ENCODE peak calls at places on chromosomes 4 and X, in eight cellular contexts. K is astrocyte of the spinal cord; H is CD8-positive, alpha-beta memory T cell; X is aorta; B is right cardiac atrium; I is psoas muscle; F is IMR-90; V is pancreas. O is an unnamed sample.

GRCh38 chr4:111986125-111986524 is 159.1 kb upstream of the FAM241A start:
- DNase-seq in H (no peak), F (no peak), K (no peak), B (no peak), I (no peak), V (no peak), X (no peak), O (no peak)

GRCh38 chr4:39102297-39102696 is 40.3 kb downstream of the KLHL5 start:
- DNase-seq in H (no peak), I (no peak), F (no peak), V (no peak), B (no peak), K (peak), X (no peak), O (no peak)

GRCh38 chr4:139782926-139783542 is 117.4 kb downstream of the MGST2 start:
- DNase-seq in K (no peak), X (no peak), H (no peak), B (no peak), F (no peak), I (no peak), V (no peak), O (no peak)

GRCh38 chr4:151860561-151861093 is 99.8 kb upstream of the GATB start:
- DNase-seq in K (no peak), I (no peak), H (no peak), X (no peak), F (no peak), B (no peak), V (no peak), O (no peak)

GRCh38 chr4:16745887-16746286 is 152.6 kb downstream of the LDB2 start:
- DNase-seq in K (no peak), I (no peak), V (no peak), B (no peak), H (no peak), X (no peak), F (no peak), O (no peak)

GRCh38 chrX:97026406-97026805 is 142.7 kb downstream of the RPA4 start:
- DNase-seq in K (no peak), I (no peak), F (peak), V (no peak), X (no peak), B (no peak), H (no peak), O (peak)

GRCh38 chrX:11375614-11376119 is 82.5 kb downstream of the AMELX start:
- DNase-seq in X (no peak), B (no peak), H (no peak), K (no peak), F (no peak), I (no peak), V (no peak), O (no peak)

GRCh38 chr4:6694177-6694901 is 661 bp downstream of the S100P start:
- DNase-seq in H (peak), B (no peak), X (no peak), F (no peak), K (no peak), V (no peak), I (no peak), O (no peak)

GRCh38 chr4:15303052-15303641 is 124.7 kb upstream of the C1QTNF7 start:
- DNase-seq in X (no peak), I (no peak), H (no peak), F (peak), K (peak), B (no peak), V (no peak), O (no peak)

GRCh38 chrX:28591542-28591941 is 4.3 kb downstream of the IL1RAPL1 start:
- DNase-seq in F (no peak), X (no peak), V (no peak), K (no peak), H (no peak), I (no peak), B (no peak), O (no peak)

GRCh38 chrX:20362268-20363002 is 95.7 kb upstream of the RPS6KA3 start:
- DNase-seq in H (no peak), K (peak), X (no peak), I (no peak), F (peak), B (no peak), V (peak), O (peak)

GRCh38 chrX:20463296-20464075 is 196.8 kb upstream of the RPS6KA3 start:
- DNase-seq in B (no peak), K (no peak), H (no peak), I (no peak), F (no peak), V (no peak), X (no peak), O (no peak)

GRCh38 chr4:4396628-4397440 is 9.9 kb downstream of the NSG1 start:
- DNase-seq in K (no peak), I (no peak), F (peak), H (no peak), X (no peak), B (no peak), V (no peak), O (peak)

GRCh38 chrX:57286507-57287251 is at the start of gene FAAH2:
- DNase-seq in B (no peak), K (no peak), V (peak), X (no peak), I (no peak), F (no peak), H (peak), O (peak)

GRCh38 chrX:22800806-22801205 is 199.0 kb upstream of the DDX53 start:
- DNase-seq in K (peak), I (no peak), H (no peak), X (no peak), V (no peak), B (no peak), F (no peak), O (peak)

GRCh38 chrX:118726887-118727685 is at the start of gene IL13RA1:
- DNase-seq in B (peak), H (peak), I (peak), F (peak), K (peak), X (peak), V (peak), O (peak)

GRCh38 chrX:65866146-65866545 is 173.7 kb downstream of the VSIG4 start:
- DNase-seq in H (peak), F (no peak), V (no peak), B (no peak), K (no peak), I (no peak), X (no peak), O (no peak)

GRCh38 chrX:139759637-139760036 is 51.7 kb upstream of the MCF2 start:
- DNase-seq in B (no peak), X (no peak), V (no peak), K (peak), H (no peak), I (no peak), F (peak), O (peak)

GRCh38 chr4:8915201-8916200 is 43.9 kb upstream of the HMX1 start:
- DNase-seq in K (no peak), F (no peak), B (no peak), V (no peak), X (peak), H (no peak), I (no peak), O (no peak)

GRCh38 chr4:73901031-73901430 is 31.8 kb downstream of the CXCL1 start:
- DNase-seq in B (no peak), V (no peak), I (no peak), X (no peak), F (peak), K (peak), H (no peak), O (no peak)

GRCh38 chr4:61772116-61772515 is 572.0 kb downstream of the ADGRL3 start:
- DNase-seq in V (no peak), B (no peak), I (no peak), X (no peak), H (no peak), F (no peak), K (peak), O (peak)

GRCh38 chrX:40166582-40166981 is 68.8 kb upstream of the BCOR start:
- DNase-seq in H (no peak), B (no peak), F (peak), X (no peak), K (peak), I (no peak), V (no peak), O (peak)

GRCh38 chr4:6987566-6987920 is 55.6 kb upstream of the TADA2B start:
- DNase-seq in F (peak), B (no peak), X (no peak), H (no peak), K (no peak), I (no peak), V (no peak), O (peak)

GRCh38 chrX:40496728-40497127 is 84.0 kb upstream of the ATP6AP2 start:
- DNase-seq in K (peak), X (no peak), F (peak), I (no peak), V (no peak), B (peak), H (no peak), O (peak)

GRCh38 chr4:178599521-178599920 is 1157.3 kb upstream of the AGA start:
- DNase-seq in X (no peak), F (no peak), I (no peak), K (no peak), H (no peak), B (no peak), V (no peak), O (peak)

GRCh38 chrX:129494887-129495286 is 28.4 kb downstream of the SMARCA1 start:
- DNase-seq in K (no peak), I (no peak), V (no peak), B (no peak), X (no peak), F (no peak), H (no peak), O (no peak)

GRCh38 chr4:88900432-88900831 is 156.6 kb downstream of the FAM13A start:
- DNase-seq in B (no peak), K (peak), V (no peak), I (no peak), X (no peak), H (no peak), F (peak), O (no peak)

GRCh38 chr4:186570193-186570996 is 15.0 kb upstream of the MTNR1A start:
- DNase-seq in X (no peak), F (peak), V (peak), K (peak), I (no peak), B (no peak), H (no peak), O (no peak)

GRCh38 chr4:32775049-32775448 is 2054.9 kb downstream of the PCDH7 start:
- DNase-seq in K (peak), X (no peak), V (no peak), F (no peak), H (no peak), I (no peak), B (no peak), O (peak)

GRCh38 chr4:165325732-165326512 is 1.5 kb upstream of the MSMO1 start:
- DNase-seq in H (no peak), K (peak), I (no peak), X (no peak), F (peak), V (peak), B (no peak), O (peak)

GRCh38 chrX:119410854-119411253 is 11.7 kb downstream of the SLC25A43 start:
- DNase-seq in I (no peak), K (no peak), F (no peak), H (no peak), V (no peak), X (no peak), B (no peak), O (no peak)

DNA sequence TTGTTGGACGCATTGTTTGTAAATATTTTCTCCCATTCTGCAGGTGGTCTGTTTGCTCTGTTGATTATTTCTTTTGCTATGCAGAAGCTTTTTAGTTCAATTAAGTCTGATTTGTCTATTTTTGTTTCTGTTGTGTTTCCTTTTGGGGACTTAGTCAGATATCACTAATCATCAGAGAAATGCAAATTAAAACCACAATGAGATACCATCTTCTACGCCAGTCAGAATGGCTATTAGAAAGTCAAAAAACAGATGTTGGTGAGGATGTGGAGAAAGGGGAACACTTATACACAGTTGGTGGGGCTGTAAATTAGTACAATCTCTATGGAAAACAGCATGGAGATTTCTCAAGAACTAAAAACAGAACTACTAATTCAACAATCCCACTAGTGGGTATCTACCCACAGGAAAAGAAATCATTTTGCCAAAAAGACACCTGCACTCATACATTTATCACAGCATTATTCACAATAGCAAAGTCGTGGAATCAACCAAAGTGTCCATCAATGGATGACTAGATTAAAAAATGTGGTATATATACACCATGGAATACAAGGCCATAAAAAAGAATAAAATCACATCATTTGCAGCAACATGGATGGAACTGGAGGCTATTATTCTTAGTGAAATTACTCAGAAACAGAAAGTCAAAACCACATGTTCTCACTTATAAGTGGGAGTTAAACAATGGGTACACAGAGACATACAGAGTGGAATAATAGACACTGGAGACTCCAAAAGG is 8.1 kb downstream of the COQ2 start:
- DNase-seq in X (no peak), H (no peak), V (no peak), I (no peak), K (no peak), F (peak), B (no peak), O (no peak)
- H3K4me3 ChIP-seq in X (no peak), H (no peak), V (no peak), I (no peak), K (no peak), F (no peak), B (no peak), O (no peak)

DNA sequence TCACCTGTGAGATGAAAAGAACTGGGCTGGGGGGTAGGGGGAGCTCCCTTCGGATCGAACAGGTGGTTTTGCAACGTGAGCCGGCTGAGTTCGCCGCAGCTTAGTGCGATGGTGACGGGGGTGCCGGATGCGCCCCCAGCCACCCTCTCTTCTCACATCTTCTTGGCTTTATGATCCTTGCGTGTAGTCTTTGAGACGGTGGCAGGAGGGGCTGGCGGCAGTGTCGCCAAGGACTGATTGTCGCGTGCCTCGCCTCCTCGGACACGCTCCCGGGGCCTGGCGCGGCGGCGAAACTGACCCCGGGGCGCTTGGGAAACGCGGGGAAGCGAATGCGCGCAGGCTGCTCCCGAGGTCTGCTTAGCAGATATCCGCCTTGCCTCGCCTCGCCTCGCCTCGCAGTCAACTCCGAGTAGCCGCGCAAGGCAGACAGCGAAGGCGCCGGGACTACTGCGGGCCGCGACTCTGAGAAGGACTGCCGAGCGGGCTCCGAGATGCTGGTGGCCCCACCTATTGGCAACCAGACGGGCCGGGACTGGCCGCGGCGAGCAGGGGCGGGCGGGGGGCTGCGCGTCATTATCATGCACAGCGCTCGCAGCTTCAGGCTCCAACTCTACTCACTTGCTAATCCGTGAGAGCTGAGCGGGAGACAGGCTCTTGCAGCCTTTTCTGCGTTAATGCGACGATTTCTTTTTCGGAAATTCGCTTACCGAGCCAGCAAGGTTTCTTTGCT is 1.5 kb downstream of the GRID2 start:
- DNase-seq in I (peak), B (peak), H (no peak), K (peak), F (peak), V (peak), X (peak), O (peak)
- H3K4me3 ChIP-seq in I (peak), B (peak), H (no peak), K (peak), F (peak), V (peak), X (peak), O (peak)

DNA sequence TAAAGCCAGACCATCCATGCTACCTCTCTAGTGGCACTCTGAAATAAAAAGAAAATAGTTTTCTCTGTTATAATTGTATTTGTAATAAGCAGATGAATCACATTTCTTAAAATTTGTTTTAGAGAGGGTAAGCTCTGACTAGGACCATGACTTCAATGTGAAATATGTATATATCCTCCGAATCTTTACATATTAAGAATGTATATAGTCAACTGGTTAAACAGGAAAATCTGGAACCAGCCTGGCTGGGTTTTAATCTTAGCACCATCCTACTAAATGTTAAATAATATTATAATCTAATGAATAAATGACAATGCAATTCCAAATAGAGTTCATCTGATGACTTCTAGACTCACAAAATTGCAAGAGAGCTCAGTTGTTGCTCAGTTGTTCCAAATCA is 1.5 kb downstream of the FGB start:
- DNase-seq in F (no peak), H (no peak), V (no peak), B (no peak), K (no peak), X (no peak), I (no peak), O (no peak)
- H3K4me3 ChIP-seq in F (no peak), H (no peak), V (no peak), B (no peak), K (no peak), X (no peak), I (no peak), O (no peak)

GRCh38 chrX:19344661-19345060 is 934 bp downstream of the PDHA1 start:
- DNase-seq in I (no peak), F (no peak), K (no peak), H (no peak), X (no peak), B (no peak), V (peak), O (no peak)

GRCh38 chrX:19344207-19344534 is 444 bp downstream of the PDHA1 start:
- DNase-seq in H (no peak), F (no peak), I (no peak), K (no peak), V (peak), B (no peak), X (no peak), O (no peak)

GRCh38 chrX:19343085-19343461 is 654 bp upstream of the PDHA1 start:
- DNase-seq in H (no peak), V (no peak), K (no peak), X (no peak), I (no peak), F (no peak), B (no peak), O (no peak)

GRCh38 chrX:19343462-19344206 is at the start of gene PDHA1:
- DNase-seq in V (peak), X (peak), K (peak), B (peak), H (peak), I (peak), F (peak), O (peak)

DNA sequence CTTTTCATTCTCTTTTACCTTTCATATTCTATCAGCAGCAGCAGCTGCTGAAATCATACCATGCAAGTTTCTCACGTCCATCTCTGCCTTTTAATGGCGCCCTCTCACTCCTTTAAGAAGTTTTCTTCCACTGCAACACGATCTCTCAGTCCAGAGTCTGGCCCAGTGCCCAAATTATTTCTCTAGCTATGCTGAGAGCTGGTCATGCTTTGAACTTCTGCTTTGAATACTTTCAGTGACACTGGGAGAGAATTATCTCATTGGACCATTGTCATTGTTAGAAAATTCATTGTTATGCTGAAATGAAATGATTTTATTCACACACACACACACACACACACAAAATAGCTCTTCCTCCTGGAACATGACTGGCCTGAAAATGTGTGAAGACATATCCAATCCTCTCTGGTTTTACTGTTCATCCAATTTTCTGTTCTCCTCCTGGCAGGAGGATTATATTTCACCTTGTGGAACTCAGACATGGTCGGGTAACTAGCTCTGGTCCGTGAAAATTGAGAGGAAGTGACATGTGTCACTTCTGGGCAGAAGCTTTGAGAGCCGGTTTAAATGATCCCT is 1.3 kb upstream of the PDHA1 start:
- DNase-seq in X (no peak), I (no peak), B (no peak), H (no peak), K (peak), V (no peak), F (peak), O (no peak)
- H3K4me3 ChIP-seq in X (no peak), I (peak), B (no peak), H (no peak), K (no peak), V (no peak), F (no peak), O (no peak)

O was measured in mesendoderm.